ENCODE peak calls at places on chromosomes 1 and 21, in six cellular contexts. K is effector memory CD4-positive, alpha-beta T cell; V is CD8-positive, alpha-beta memory T cell; R is BE2C; U is aorta; A is sigmoid colon. S is an unnamed sample.
A peak's percentile ranks its signal among the peaks of the same experiment; 100 is the strongest.

GRCh38 chr1:117967472-117967871 is 37.9 kb downstream of the WDR3 start:
- DNase-seq in K (no peak), V (no peak), R (no peak), U (no peak), A (no peak), S (no peak)

GRCh38 chr1:16189921-16190499 is 22.4 kb downstream of the ARHGEF19 start:
- DNase-seq in K (no peak), V (no peak), R (peak; percentile 59), U (no peak), A (no peak), S (no peak)

GRCh38 chr1:182962554-182963115 is 9.7 kb upstream of the SHCBP1L start:
- DNase-seq in K (no peak), V (no peak), R (peak; percentile 78), U (peak; percentile 85), A (peak; percentile 94), S (peak; percentile 79)

GRCh38 chr1:11529763-11530730 is 51.1 kb downstream of the DISP3 start:
- DNase-seq in K (no peak), V (no peak), R (no peak), U (no peak), A (no peak), S (no peak)

GRCh38 chr1:220084460-220084859 is 5.1 kb downstream of the BPNT1 start:
- DNase-seq in K (no peak), V (no peak), R (no peak), U (no peak), A (no peak), S (peak; percentile 89)

GRCh38 chr1:24018611-24019580 is 38.8 kb upstream of the SRSF10 start:
- DNase-seq in K (no peak), V (no peak), R (peak; percentile 18), U (peak; percentile 95), A (peak; percentile 99), S (peak; percentile 96)

GRCh38 chr1:156226116-156226538 is 13.3 kb downstream of the PMF1 start:
- DNase-seq in K (no peak), V (no peak), R (no peak), U (no peak), A (no peak), S (no peak)

GRCh38 chr21:15224346-15225086 is 159.7 kb upstream of the NRIP1 start:
- DNase-seq in K (no peak), V (no peak), R (no peak), U (no peak), A (no peak), S (no peak)

GRCh38 chr1:218735436-218735835 is 390.3 kb downstream of the TGFB2 start:
- DNase-seq in K (no peak), V (no peak), R (no peak), U (no peak), A (no peak), S (no peak)

GRCh38 chr1:152582647-152583046 is 2.3 kb upstream of the LCE3D start:
- DNase-seq in K (no peak), V (no peak), R (no peak), U (no peak), A (no peak), S (no peak)

GRCh38 chr1:152585586-152585985 is 5.3 kb upstream of the LCE3D start:
- DNase-seq in K (no peak), V (no peak), R (no peak), U (no peak), A (no peak), S (no peak)

GRCh38 chr1:152577168-152577567 is 3.1 kb downstream of the LCE3D start:
- DNase-seq in K (no peak), V (no peak), R (no peak), U (no peak), A (no peak), S (no peak)

GRCh38 chr1:152580433-152580832 is at the start of gene LCE3D:
- DNase-seq in K (no peak), V (no peak), R (no peak), U (no peak), A (no peak), S (no peak)
- H3K9me3 ChIP-seq in K (no peaks in the 10 kb centered on the region), V (no peaks in the 10 kb centered on the region), R (no peaks in the 10 kb centered on the region), U (peaks cover 3% of the 10 kb centered on the region), A (no peaks in the 10 kb centered on the region), S (no peaks in the 10 kb centered on the region)

DNA sequence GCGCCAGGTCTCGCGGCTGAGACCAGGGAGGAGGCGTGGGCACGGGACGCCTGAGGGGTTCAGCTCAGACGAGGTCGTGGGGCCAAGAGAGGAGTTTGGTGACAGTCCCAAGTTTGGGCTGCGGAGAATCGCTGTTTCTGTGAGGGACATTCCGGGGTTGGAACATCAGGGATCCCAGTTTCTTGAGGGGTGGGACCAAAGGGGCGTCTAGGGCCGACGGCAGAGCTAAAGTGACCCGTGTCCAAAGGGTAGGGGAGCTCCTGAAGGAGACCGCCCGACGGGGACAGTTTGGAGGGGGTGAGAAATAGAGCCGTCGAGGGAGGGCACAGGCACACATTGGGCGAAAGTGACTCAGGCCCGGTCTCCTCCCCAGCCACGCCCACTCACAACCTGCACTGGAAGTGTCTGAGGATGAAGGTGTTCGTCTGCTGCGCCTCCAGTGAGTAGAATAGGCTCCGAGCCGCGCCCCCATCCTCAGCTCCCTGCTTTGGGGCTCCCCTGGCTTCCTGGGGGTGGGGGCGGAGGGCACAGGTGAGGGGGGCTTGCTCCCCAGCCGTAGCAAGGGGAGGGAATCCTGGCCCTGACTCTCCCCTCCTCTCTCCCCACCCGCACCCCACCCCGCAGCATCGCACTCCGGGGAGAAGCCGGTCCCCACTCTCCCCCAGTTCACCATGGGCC is 7.0 kb downstream of the EFNA3 start:
- DNase-seq in K (peak; percentile 72), V (peak; percentile 73), R (no peak), U (peak; percentile 81), A (peak; percentile 85), S (peak; percentile 81)
- H3K4me1 ChIP-seq in K (peaks cover 46% of the 10 kb centered on the region), V (peaks cover 50% of the 10 kb centered on the region), R (peaks cover 5% of the 10 kb centered on the region), U (no peaks in the 10 kb centered on the region), A (peaks cover 40% of the 10 kb centered on the region), S (peaks cover 2% of the 10 kb centered on the region)

DNA sequence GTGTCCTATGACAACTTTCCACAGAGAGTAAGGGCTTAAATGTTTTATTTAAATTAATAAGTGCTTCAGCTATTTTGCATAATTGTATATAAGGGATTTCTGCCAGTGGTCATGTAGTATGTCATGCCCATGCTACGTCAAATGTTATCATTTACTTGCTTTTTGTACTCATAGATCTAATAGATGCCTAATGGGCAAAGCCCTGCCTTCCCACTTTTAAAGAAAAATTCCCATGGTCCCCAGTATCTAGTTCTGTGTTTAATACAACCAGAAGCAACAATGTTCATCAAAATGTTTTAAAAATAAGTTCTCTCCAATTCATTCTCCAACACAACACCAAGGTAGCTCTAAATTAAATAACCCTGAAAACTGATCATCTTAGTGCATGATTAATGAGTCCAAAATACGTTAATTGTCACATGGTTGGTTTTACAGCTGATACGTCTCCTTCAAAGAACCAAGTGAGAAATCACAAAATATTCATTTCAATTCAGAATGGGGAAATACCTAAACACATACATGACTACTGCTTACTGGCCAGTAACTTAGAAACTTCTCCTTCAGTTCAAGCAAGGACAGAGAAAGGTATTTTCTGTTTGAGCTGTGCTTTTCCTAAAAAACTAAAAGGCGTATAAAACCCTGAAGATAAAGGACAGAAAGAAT is 49.1 kb upstream of the SDC3 start:
- DNase-seq in K (no peak), V (no peak), R (no peak), U (no peak), A (no peak), S (no peak)
- H3K36me3 ChIP-seq in K (peaks cover 64% of the 10 kb centered on the region), V (peaks cover 43% of the 10 kb centered on the region), R (peaks cover 29% of the 10 kb centered on the region), U (no peaks in the 10 kb centered on the region), A (peaks cover 64% of the 10 kb centered on the region), S (peaks cover 9% of the 10 kb centered on the region)

GRCh38 chr1:152444045-152444444 is 30.0 kb upstream of the CRNN start:
- DNase-seq in K (no peak), V (no peak), R (no peak), U (no peak), A (no peak), S (no peak)
- H3K9me3 ChIP-seq in K (no peaks in the 10 kb centered on the region), V (no peaks in the 10 kb centered on the region), R (no peaks in the 10 kb centered on the region), U (no peaks in the 10 kb centered on the region), A (no peaks in the 10 kb centered on the region), S (no peaks in the 10 kb centered on the region)

GRCh38 chr1:230857077-230857476 is 11.2 kb downstream of the C1orf198 start:
- DNase-seq in K (no peak), V (no peak), R (no peak), U (peak; percentile 81), A (no peak), S (no peak)

GRCh38 chr1:230853736-230854135 is 14.6 kb downstream of the C1orf198 start:
- DNase-seq in K (no peak), V (no peak), R (no peak), U (no peak), A (no peak), S (no peak)

GRCh38 chr1:230852959-230853358 is 15.4 kb downstream of the C1orf198 start:
- DNase-seq in K (no peak), V (no peak), R (no peak), U (no peak), A (no peak), S (no peak)

GRCh38 chr1:230855886-230856285 is 12.4 kb downstream of the C1orf198 start:
- DNase-seq in K (no peak), V (no peak), R (no peak), U (no peak), A (no peak), S (no peak)

DNA sequence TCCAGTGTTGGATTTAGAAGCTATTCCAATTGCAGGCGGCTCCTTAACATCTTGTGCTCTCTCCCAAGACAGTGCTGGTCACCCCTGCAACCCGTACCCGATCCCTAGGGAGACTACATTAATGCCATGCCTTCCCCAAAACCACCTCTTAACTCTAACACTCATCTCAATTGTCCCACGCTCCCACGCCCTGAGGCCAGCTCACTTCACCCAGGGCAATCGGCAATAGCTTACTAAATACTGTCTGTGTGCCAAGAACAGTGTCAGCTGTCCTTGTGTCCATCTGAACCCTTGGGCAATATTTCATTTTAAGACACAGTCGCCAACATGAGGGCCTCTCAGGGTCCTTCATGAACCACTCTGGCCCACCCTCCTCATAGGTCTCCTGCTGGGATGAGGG is 13.9 kb downstream of the C1orf198 start:
- DNase-seq in K (no peak), V (no peak), R (no peak), U (no peak), A (no peak), S (no peak)
- H3K4me1 ChIP-seq in K (no peaks in the 10 kb centered on the region), V (no peaks in the 10 kb centered on the region), R (no peaks in the 10 kb centered on the region), U (peaks cover 6% of the 10 kb centered on the region), A (peaks cover 65% of the 10 kb centered on the region), S (no peaks in the 10 kb centered on the region)

GRCh38 chr1:150226486-150226885 is 9.4 kb downstream of the ANP32E start:
- DNase-seq in K (no peak), V (no peak), R (no peak), U (no peak), A (no peak), S (no peak)
- H3K36me3 ChIP-seq in K (peaks cover 30% of the 10 kb centered on the region), V (peaks cover 12% of the 10 kb centered on the region), R (peaks cover 79% of the 10 kb centered on the region), U (no peaks in the 10 kb centered on the region), A (peaks cover 81% of the 10 kb centered on the region), S (peaks cover 4% of the 10 kb centered on the region)

DNA sequence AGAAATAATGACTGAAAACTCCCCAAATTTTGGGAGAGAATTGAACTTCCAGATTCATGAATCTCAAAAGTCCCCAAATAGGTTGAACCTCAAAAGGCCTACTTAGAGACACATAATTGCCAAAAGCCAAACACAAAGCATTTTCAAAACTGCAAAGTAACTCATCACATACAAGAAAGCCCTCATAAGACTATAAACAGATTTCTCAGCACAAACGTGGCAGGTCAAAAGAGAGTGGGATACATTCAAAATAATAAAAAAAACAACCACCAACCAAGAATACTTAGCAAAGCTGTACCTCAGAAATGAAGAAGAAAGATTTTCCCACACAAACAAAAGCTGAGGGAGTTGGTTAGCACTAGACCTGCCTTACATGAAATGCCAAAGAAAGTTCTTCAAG is 57.9 kb downstream of the CCN1 start:
- DNase-seq in K (no peak), V (no peak), R (no peak), U (no peak), A (no peak), S (no peak)
- H3K9me3 ChIP-seq in K (no peaks in the 10 kb centered on the region), V (peaks cover 4% of the 10 kb centered on the region), R (no peaks in the 10 kb centered on the region), U (peaks cover 2% of the 10 kb centered on the region), A (peaks cover 5% of the 10 kb centered on the region), S (no peaks in the 10 kb centered on the region)